ENCODE peak calls at places on chromosomes 12 and 14, in four cellular contexts. N is stimulated activated CD4-positive, alpha-beta T cell treated with anti-CD3 and anti-CD28 coated beads, Interleukin-4, amount 100 ng/mL, for 24 hours; G is DMS 273 treated with DMSO at 0.1 percent for 48 hours; U is AG10803. B is an unnamed sample.

GRCh38 chr14:89702151-89702936 is 252.2 kb downstream of the EFCAB11 start:
- DNase-seq in N (no peak), G (peak), U (peak), B (peak)

GRCh38 chr14:24426912-24427536 is 2.4 kb downstream of the CBLN3 start:
- DNase-seq in U (no peak), N (no peak), G (no peak), B (no peak)

GRCh38 chr12:52531563-52532300 is 11.5 kb upstream of the KRT5 start:
- DNase-seq in U (no peak), G (no peak), N (no peak), B (no peak)

GRCh38 chr14:99792551-99793212 is 531 bp upstream of the EML1 start:
- DNase-seq in G (no peak), U (peak), N (no peak), B (no peak)

GRCh38 chr14:100303179-100303578 is 3.1 kb downstream of the SLC25A29 start:
- DNase-seq in U (no peak), N (no peak), G (no peak), B (no peak)

GRCh38 chr12:113070117-113070906 is 13.8 kb downstream of the DTX1 start:
- DNase-seq in N (no peak), G (no peak), U (no peak), B (no peak)

GRCh38 chr12:28033538-28033915 is 61.0 kb upstream of the PTHLH start:
- DNase-seq in U (peak), G (no peak), N (no peak), B (no peak)

GRCh38 chr14:38311655-38312054 is 55.8 kb upstream of the CLEC14A start:
- DNase-seq in G (no peak), U (peak), N (no peak), B (no peak)

GRCh38 chr12:59403259-59403932 is 192.4 kb upstream of the SLC16A7 start:
- DNase-seq in G (peak), U (peak), N (peak), B (no peak)

GRCh38 chr14:72559669-72560068 is 334.2 kb downstream of the DPF3 start:
- DNase-seq in N (no peak), U (no peak), G (no peak), B (no peak)

GRCh38 chr12:67698711-67699603 is 50.4 kb downstream of the DYRK2 start:
- DNase-seq in G (no peak), U (peak), N (peak), B (no peak)

GRCh38 chr12:57776247-57776587 is 3.8 kb downstream of the EEF1AKMT3 start:
- DNase-seq in N (no peak), U (no peak), G (no peak), B (no peak)

GRCh38 chr14:20730921-20731320 is 14.8 kb upstream of the EDDM3A start:
- DNase-seq in G (no peak), N (no peak), U (no peak), B (no peak)

GRCh38 chr12:127500513-127500912 is 766.5 kb upstream of the TMEM132C start:
- DNase-seq in G (no peak), N (no peak), U (no peak), B (no peak)

GRCh38 chr14:61268797-61269196 is 12.3 kb downstream of the TMEM30B start:
- DNase-seq in G (no peak), N (no peak), U (no peak), B (no peak)

GRCh38 chr12:70960484-70960883 is 39.9 kb upstream of the PTPRR start:
- DNase-seq in N (no peak), U (no peak), G (no peak), B (no peak)

GRCh38 chr12:92049403-92049802 is 96.2 kb downstream of the BTG1 start:
- DNase-seq in G (no peak), N (no peak), U (no peak), B (no peak)

GRCh38 chr12:106854723-106855122 is 80.2 kb downstream of the RIC8B start:
- DNase-seq in N (no peak), G (no peak), U (no peak), B (no peak)

GRCh38 chr12:100199023-100199346 is 1.6 kb upstream of the ACTR6 start:
- DNase-seq in G (no peak), U (no peak), N (no peak), B (no peak)

GRCh38 chr12:18690653-18691052 is 47.2 kb downstream of the PLCZ1 start:
- DNase-seq in N (no peak), G (no peak), U (peak), B (no peak)

GRCh38 chr12:93016752-93017350 is 87.8 kb upstream of the EEA1 start:
- DNase-seq in U (no peak), G (no peak), N (no peak), B (no peak)

GRCh38 chr14:101927859-101928258 is 36.5 kb upstream of the DYNC1H1 start:
- DNase-seq in G (peak), N (peak), U (peak), B (no peak)

GRCh38 chr12:119624971-119625370 is 31.4 kb downstream of the TMEM233 start:
- DNase-seq in G (no peak), U (no peak), N (no peak), B (no peak)

GRCh38 chr14:93764211-93764659 is 24.1 kb downstream of the PRIMA1 start:
- DNase-seq in U (no peak), G (no peak), N (no peak), B (no peak)

GRCh38 chr14:88681755-88682494 is 110.8 kb downstream of the EML5 start:
- DNase-seq in G (no peak), U (no peak), N (no peak), B (no peak)

GRCh38 chr14:32980887-32981501 is 42.3 kb downstream of the NPAS3 start:
- DNase-seq in U (no peak), G (no peak), N (no peak), B (no peak)

GRCh38 chr12:76199808-76200207 is 115.3 kb upstream of the NAP1L1 start:
- DNase-seq in G (no peak), U (peak), N (no peak), B (no peak)

GRCh38 chr12:96226401-96226800 is 32.2 kb downstream of the ELK3 start:
- DNase-seq in U (no peak), N (no peak), G (no peak), B (no peak)

GRCh38 chr12:28034271-28034670 is 61.7 kb upstream of the PTHLH start:
- DNase-seq in N (no peak), G (no peak), U (no peak), B (no peak)

GRCh38 chr14:104335611-104336010 is 197.2 kb downstream of the KIF26A start:
- DNase-seq in U (no peak), N (no peak), G (no peak), B (no peak)

GRCh38 chr14:87149583-87150354 is 843.2 kb downstream of the GALC start:
- DNase-seq in N (no peak), G (no peak), U (peak), B (peak)

B was measured in NCI-H446.